ENCODE peak calls at places on chromosomes 4 and X, in five cellular contexts. L is IMR-90, C is HepG2, R is K562, H is GM12878. F is an unnamed sample.

GRCh38 chr4:19651481-19651880 is 600.2 kb upstream of the SLIT2 start:
- DNase-seq in L (no peak), C (no peak), R (no peak), H (no peak), F (no peak)

GRCh38 chrX:100680756-100681155 is 36.8 kb downstream of the SRPX2 start:
- DNase-seq in L (no peak), C (no peak), R (no peak), H (no peak), F (no peak)

GRCh38 chrX:108731144-108731543 is 5.2 kb downstream of the IRS4 start:
- DNase-seq in L (no peak), C (no peak), R (no peak), H (no peak), F (no peak)

GRCh38 chrX:140090800-140091275 is 125.5 kb upstream of the CXorf66 start:
- DNase-seq in L (no peak), C (no peak), R (peak), H (no peak), F (peak)

GRCh38 chr4:100908540-100908939 is 390.7 kb upstream of the EMCN start:
- DNase-seq in L (no peak), C (no peak), R (no peak), H (no peak), F (no peak)

GRCh38 chrX:36856849-36857248 is 151.3 kb upstream of the FAM47C start:
- DNase-seq in L (peak), C (no peak), R (no peak), H (no peak), F (peak)

GRCh38 chr4:86818845-86819244 is 30.3 kb downstream of the SLC10A6 start:
- DNase-seq in L (no peak), C (peak), R (no peak), H (no peak), F (peak)

GRCh38 chrX:100719139-100719538 is 12.8 kb downstream of the SYTL4 start:
- DNase-seq in L (no peak), C (no peak), R (no peak), H (no peak), F (no peak)

GRCh38 chr4:183328832-183329231 is 6.6 kb upstream of the CLDN24 start:
- DNase-seq in L (peak), C (peak), R (no peak), H (no peak), F (no peak)

GRCh38 chr4:16544251-16544721 is 318.0 kb upstream of the TAPT1 start:
- DNase-seq in L (no peak), C (no peak), R (no peak), H (no peak), F (no peak)

GRCh38 chr4:158884280-158884679 is 115.5 kb downstream of the FNIP2 start:
- DNase-seq in L (no peak), C (no peak), R (no peak), H (no peak), F (no peak)

GRCh38 chrX:41192880-41193279 is 107.6 kb downstream of the USP9X start:
- DNase-seq in L (no peak), C (no peak), R (no peak), H (no peak), F (no peak)

GRCh38 chrX:19723427-19723826 is 164.0 kb downstream of the SH3KBP1 start:
- DNase-seq in L (no peak), C (no peak), R (no peak), H (no peak), F (peak)

GRCh38 chr4:171794528-171794927 is 18.7 kb upstream of the GALNTL6 start:
- DNase-seq in L (no peak), C (no peak), R (no peak), H (no peak), F (no peak)

GRCh38 chrX:9885150-9885549 is 82.0 kb upstream of the CLDN34 start:
- DNase-seq in L (peak), C (peak), R (peak), H (no peak), F (peak)

GRCh38 chr4:168656055-168656660 is 159.3 kb downstream of the PALLD start:
- DNase-seq in L (peak), C (no peak), R (no peak), H (no peak), F (no peak)

GRCh38 chr4:76752911-76753494 is 144.9 kb downstream of the SOWAHB start:
- DNase-seq in L (peak), C (no peak), R (no peak), H (no peak), F (no peak)

GRCh38 chr4:153573881-153574807 is 108.0 kb downstream of the TMEM131L start:
- DNase-seq in L (peak), C (peak), R (no peak), H (no peak), F (peak)

GRCh38 chr4:186580669-186581068 is 25.3 kb upstream of the MTNR1A start:
- DNase-seq in L (no peak), C (no peak), R (no peak), H (no peak), F (no peak)

GRCh38 chr4:55356991-55357461 is 11.0 kb downstream of the SRD5A3 start:
- DNase-seq in L (peak), C (peak), R (no peak), H (no peak), F (no peak)

GRCh38 chr4:100124715-100125114 is 65.6 kb downstream of the DDIT4L start:
- DNase-seq in L (no peak), C (no peak), R (no peak), H (no peak), F (no peak)

GRCh38 chrX:129755779-129756650 is 17.2 kb downstream of the XPNPEP2 start:
- DNase-seq in L (no peak), C (no peak), R (peak), H (no peak), F (no peak)

GRCh38 chr4:40586034-40586433 is 43.6 kb downstream of the RBM47 start:
- DNase-seq in L (peak), C (no peak), R (no peak), H (no peak), F (no peak)

GRCh38 chr4:153362184-153362583 is 17.7 kb downstream of the MND1 start:
- DNase-seq in L (peak), C (no peak), R (peak), H (no peak), F (no peak)

GRCh38 chr4:41136456-41136855 is 77.9 kb downstream of the APBB2 start:
- DNase-seq in L (no peak), C (no peak), R (no peak), H (no peak), F (no peak)

GRCh38 chrX:41334866-41335589 is 1.1 kb downstream of the DDX3X start:
- DNase-seq in L (peak), C (no peak), R (peak), H (no peak), F (peak)

GRCh38 chr4:126513596-126513995 is 1119.2 kb upstream of the INTU start:
- DNase-seq in L (no peak), C (no peak), R (no peak), H (no peak), F (no peak)

GRCh38 chrX:123830309-123830708 is 29.5 kb upstream of the XIAP start:
- DNase-seq in L (no peak), C (peak), R (no peak), H (peak), F (peak)

GRCh38 chr4:159048166-159048886 is 54.6 kb upstream of the RAPGEF2 start:
- DNase-seq in L (peak), C (peak), R (peak), H (no peak), F (peak)

GRCh38 chr4:95728145-95728544 is 111.7 kb upstream of the PDHA2 start:
- DNase-seq in L (no peak), C (no peak), R (no peak), H (no peak), F (no peak)

GRCh38 chrX:12946406-12946805 is 28.5 kb upstream of the TMSB4X start:
- DNase-seq in L (no peak), C (no peak), R (no peak), H (no peak), F (no peak)

GRCh38 chr4:8589831-8590545 is 2.6 kb upstream of the CPZ start:
- DNase-seq in L (peak), C (no peak), R (no peak), H (no peak), F (no peak)

GRCh38 chr4:148515248-148515647 is 73.0 kb upstream of the NR3C2 start:
- DNase-seq in L (peak), C (no peak), R (no peak), H (no peak), F (no peak)

GRCh38 chrX:149711545-149712236 is at the start of gene MAGEA11:
- DNase-seq in L (no peak), C (no peak), R (peak), H (no peak), F (no peak)

GRCh38 chrX:30920271-30920670 is 31.2 kb upstream of the TAB3 start:
- DNase-seq in L (no peak), C (no peak), R (no peak), H (no peak), F (no peak)

GRCh38 chr4:74133786-74134499 is 24.0 kb upstream of the MTHFD2L start:
- DNase-seq in L (peak), C (peak), R (peak), H (peak), F (peak)

GRCh38 chr4:98068495-98068894 is 74.8 kb downstream of the STPG2 start:
- DNase-seq in L (no peak), C (no peak), R (no peak), H (no peak), F (no peak)
- TF ChIP-seq BHLHE40 in L (no peak), C (no peak), R (no peak), H (no peak), F (no peak)

GRCh38 chrX:18146009-18146408 is 74.7 kb downstream of the BEND2 start:
- DNase-seq in L (no peak), C (no peak), R (peak), H (no peak), F (no peak)
- H3K27ac ChIP-seq in L (no peak), C (no peak), R (no peak), H (no peak), F (no peak)

GRCh38 chr4:177313263-177313662 is 3.6 kb downstream of the NEIL3 start:
- DNase-seq in L (peak), C (no peak), R (no peak), H (no peak), F (no peak)

GRCh38 chr4:177308842-177309524 is 691 bp upstream of the NEIL3 start:
- DNase-seq in L (no peak), C (no peak), R (no peak), H (no peak), F (no peak)

GRCh38 chr4:177308125-177308524 is 1.5 kb upstream of the NEIL3 start:
- DNase-seq in L (peak), C (peak), R (no peak), H (no peak), F (peak)

GRCh38 chr4:177309525-177310371 is at the start of gene NEIL3:
- DNase-seq in L (peak), C (peak), R (peak), H (peak), F (peak)
- TF ChIP-seq BHLHE40 in L (no peak), C (no peak), R (no peak), H (peak), F (no peak)

DNA sequence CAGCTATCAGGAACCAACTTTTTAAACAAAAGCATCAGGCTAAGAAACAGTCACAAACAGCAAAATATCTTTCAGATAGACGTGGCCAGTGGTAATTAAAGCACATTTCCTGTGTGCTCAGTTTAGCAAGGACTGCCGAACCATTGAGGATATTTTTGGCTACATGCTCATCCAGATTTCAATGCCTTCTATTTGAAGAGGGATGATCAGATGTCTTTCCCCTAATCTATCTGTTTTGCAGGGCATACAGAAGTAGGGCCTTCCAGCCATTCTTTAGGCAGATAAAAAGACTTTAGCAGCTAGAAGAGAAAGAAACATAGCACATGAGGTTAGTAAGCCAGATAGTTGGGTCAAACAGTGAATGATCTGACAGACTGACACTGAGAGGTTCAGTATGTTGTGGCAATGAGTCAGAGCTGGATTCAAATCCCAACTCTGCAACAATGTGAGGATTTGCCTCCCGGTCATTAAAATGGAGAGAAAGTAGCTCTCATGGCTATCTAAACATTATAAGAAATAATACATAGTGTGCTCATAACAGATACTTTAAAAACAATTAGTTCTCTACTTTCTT is 100.0 kb upstream of the PRKG2 start:
- DNase-seq in L (peak), C (no peak), R (no peak), H (no peak), F (no peak)
- H3K27ac ChIP-seq in L (peak), C (no peak), R (no peak), H (no peak), F (no peak)

DNA sequence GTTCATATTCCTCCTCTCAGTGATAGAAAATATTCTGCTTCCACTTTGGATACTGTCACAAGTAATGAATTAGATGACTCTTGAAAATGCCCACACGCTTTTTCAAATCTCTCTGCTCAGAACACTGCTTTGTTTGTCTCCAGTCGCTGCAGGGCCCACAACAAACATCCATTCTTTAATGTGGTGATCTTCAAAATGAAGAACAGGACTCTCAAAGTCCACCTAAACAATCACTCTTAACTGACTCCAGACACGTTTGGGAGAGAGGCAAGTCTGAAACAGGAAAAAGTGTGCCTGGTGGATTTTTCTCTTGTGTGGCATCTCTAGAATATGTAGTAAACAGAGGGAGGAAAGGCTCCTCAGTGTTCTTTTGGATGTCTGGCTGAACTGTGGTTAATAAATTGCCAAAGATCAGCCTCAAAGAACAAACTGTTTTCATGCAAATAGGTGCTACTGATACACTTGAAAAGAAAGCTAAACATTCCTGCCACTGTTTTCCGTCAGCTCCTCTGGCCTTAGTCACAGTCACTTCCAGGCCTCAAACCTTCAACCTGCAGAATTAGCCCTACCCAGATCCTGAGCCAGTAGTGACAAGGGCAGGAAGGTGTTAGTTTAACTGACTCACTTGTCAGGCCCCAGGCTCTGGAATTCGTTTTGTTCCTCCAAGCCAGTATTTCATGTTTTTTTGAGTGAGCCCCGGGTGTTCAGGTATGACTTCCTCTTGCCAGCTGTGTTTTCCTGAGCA is 259.6 kb upstream of the GPC4 start:
- DNase-seq in L (no peak), C (peak), R (no peak), H (no peak), F (no peak)
- TF ChIP-seq BHLHE40 in L (no peak), C (no peak), R (no peak), H (no peak), F (no peak)

DNA sequence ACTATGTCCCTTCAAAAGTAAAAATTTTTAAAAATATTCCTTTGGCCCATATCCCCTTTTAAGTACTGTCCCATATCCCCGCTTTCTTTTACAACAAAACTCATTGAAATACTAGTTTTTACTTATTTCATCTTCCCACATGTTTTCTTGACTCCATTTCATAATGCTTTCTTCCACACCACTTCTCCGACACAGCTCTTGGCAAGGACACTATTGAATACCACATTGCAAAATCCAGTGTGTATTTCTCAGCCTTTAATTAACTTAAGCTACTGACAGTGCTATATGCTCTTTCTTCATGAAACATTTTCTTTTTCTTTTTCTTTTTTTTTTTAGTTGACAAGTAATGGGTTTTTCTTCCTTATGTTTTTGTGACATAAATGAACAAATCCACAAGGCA is 28.8 kb downstream of the PRDM8 start:
- DNase-seq in L (no peak), C (no peak), R (no peak), H (no peak), F (no peak)
- H3K27ac ChIP-seq in L (no peak), C (no peak), R (no peak), H (no peak), F (no peak)

GRCh38 chrX:69138512-69138911 is 26.7 kb downstream of the PJA1 start:
- DNase-seq in L (no peak), C (no peak), R (no peak), H (no peak), F (no peak)
- TF ChIP-seq BHLHE40 in L (no peak), C (no peak), R (no peak), H (no peak), F (no peak)

GRCh38 chrX:153765138-153766079 is 1.4 kb downstream of the PLXNB3 start:
- DNase-seq in L (peak), C (peak), R (peak), H (no peak), F (no peak)

GRCh38 chrX:153764786-153765137 is 713 bp downstream of the PLXNB3 start:
- DNase-seq in L (no peak), C (peak), R (no peak), H (no peak), F (no peak)

GRCh38 chrX:153767674-153768055 is 3.6 kb downstream of the PLXNB3 start:
- DNase-seq in L (no peak), C (no peak), R (no peak), H (no peak), F (no peak)

GRCh38 chrX:153766871-153767673 is 3.0 kb downstream of the PLXNB3 start:
- DNase-seq in L (no peak), C (no peak), R (no peak), H (no peak), F (no peak)

GRCh38 chrX:153766098-153766817 is 2.2 kb downstream of the PLXNB3 start:
- DNase-seq in L (peak), C (peak), R (peak), H (no peak), F (no peak)
- H3K27ac ChIP-seq in L (peak), C (peak), R (peak), H (no peak), F (peak)

GRCh38 chrX:40092808-40093435 is 4.8 kb downstream of the BCOR start:
- DNase-seq in L (no peak), C (no peak), R (no peak), H (no peak), F (no peak)

GRCh38 chrX:40094900-40095587 is 2.7 kb downstream of the BCOR start:
- DNase-seq in L (no peak), C (no peak), R (no peak), H (no peak), F (no peak)

GRCh38 chrX:40095588-40096394 is 2.0 kb downstream of the BCOR start:
- DNase-seq in L (no peak), C (no peak), R (no peak), H (no peak), F (no peak)

GRCh38 chrX:40093586-40093985 is 4.2 kb downstream of the BCOR start:
- DNase-seq in L (no peak), C (no peak), R (no peak), H (no peak), F (no peak)

DNA sequence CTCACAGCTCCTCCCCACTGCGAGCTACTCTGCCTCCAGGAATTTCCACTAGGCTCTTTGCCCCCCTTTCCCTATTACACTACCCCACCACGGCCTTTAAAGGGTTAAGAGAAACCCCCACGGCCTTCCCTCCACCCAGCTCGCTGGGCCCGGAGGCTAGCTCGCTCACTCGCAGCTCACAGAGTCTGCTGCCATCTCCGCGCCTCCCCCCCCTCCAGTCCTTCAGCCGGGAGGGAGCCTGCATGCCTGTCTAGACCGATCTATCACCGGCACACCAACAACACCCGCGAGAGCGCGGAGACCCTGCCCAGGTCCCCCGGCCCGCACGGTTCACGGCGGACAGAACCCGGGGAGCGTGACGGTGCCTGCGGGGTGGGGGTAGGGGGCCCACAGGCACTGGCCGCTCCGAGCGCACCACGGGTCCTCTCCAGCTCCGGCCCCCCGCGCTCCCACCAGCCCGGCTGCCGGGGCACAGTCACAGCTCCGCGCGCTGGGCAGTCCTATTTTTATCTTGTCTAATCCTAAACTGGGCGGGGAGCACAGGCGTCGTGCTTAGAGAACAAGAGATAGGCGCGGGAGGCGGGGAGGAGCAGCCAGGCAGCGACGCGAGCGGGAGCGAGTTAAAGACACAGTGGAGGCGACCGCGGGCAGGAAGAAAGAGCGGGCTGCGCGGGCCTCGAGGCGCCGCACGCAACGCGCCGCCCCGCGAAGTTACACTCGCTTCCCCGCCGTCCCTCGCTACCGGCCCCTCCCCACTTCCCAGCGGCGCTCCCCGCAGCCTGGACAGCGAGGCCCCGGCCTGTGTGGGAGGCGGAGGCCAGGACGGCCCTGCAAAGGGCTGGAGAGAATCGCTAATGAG is 3.5 kb downstream of the BCOR start:
- DNase-seq in L (peak), C (no peak), R (no peak), H (no peak), F (no peak)
- TF ChIP-seq BHLHE40 in L (no peak), C (no peak), R (no peak), H (no peak), F (no peak)

GRCh38 chr4:108072300-108072699 is 82.6 kb downstream of the HADH start:
- DNase-seq in L (no peak), C (no peak), R (no peak), H (peak), F (no peak)
- H3K27ac ChIP-seq in L (no peak), C (no peak), R (no peak), H (no peak), F (no peak)

F was measured in A549.